ENCODE peak calls at places on chromosomes 4 and X, in seven cellular contexts. O is AG09319; J is left cardiac atrium; D is ovary; N is left lung; S is CD4-positive, alpha-beta T cell; I is stimulated activated CD4-positive, alpha-beta T cell treated with anti-CD3 and anti-CD28 coated beads, Interleukin-1b, Interleukin-23, amount 100 ng/mL, for 4 hours. H is an unnamed sample.

GRCh38 chr4:152850377-152850776 is 70.6 kb downstream of the ARFIP1 start:
- DNase-seq in O (no peak), S (peak), I (no peak), J (no peak), N (peak), D (no peak), H (no peak)

GRCh38 chr4:143178923-143179322 is 5.8 kb upstream of the USP38 start:
- DNase-seq in I (no peak), N (no peak), S (no peak), D (no peak), J (no peak), O (no peak), H (no peak)

GRCh38 chr4:174714393-174715211 is 114.4 kb downstream of the GLRA3 start:
- DNase-seq in N (no peak), I (no peak), J (no peak), S (no peak), D (no peak), O (no peak), H (no peak)

GRCh38 chrX:3046253-3046909 is 5.1 kb downstream of the ARSF start:
- DNase-seq in N (no peak), D (no peak), J (no peak), O (no peak), S (no peak), I (no peak), H (no peak)

GRCh38 chr4:1112821-1113182 is 562 bp downstream of the RNF212 start:
- DNase-seq in S (no peak), I (no peak), N (no peak), J (no peak), O (no peak), D (no peak), H (no peak)

GRCh38 chrX:38878674-38879375 is 77.6 kb downstream of the MID1IP1 start:
- DNase-seq in O (no peak), S (no peak), N (no peak), I (no peak), D (no peak), J (no peak), H (no peak)

GRCh38 chr4:128596844-128597243 is 212.7 kb upstream of the JADE1 start:
- DNase-seq in O (no peak), I (no peak), N (no peak), D (no peak), J (no peak), S (no peak), H (no peak)

GRCh38 chr4:4260185-4260751 is 12.2 kb upstream of the TMEM128 start:
- DNase-seq in J (no peak), S (no peak), I (no peak), O (peak), N (no peak), D (no peak), H (no peak)

GRCh38 chrX:114999906-115000305 is 17.5 kb downstream of the IL13RA2 start:
- DNase-seq in O (no peak), S (no peak), I (no peak), N (no peak), J (no peak), D (no peak), H (no peak)

H was measured in T-helper 9 cell.